ENCODE peak calls at places on chromosomes 16 and 17, in nine cellular contexts. One of them, this sample, is unnamed.

GRCh38 chr17:65054602-65055001 is 1.9 kb downstream of the GNA13 start:
- DNase-seq in K562: no peak
- DNase-seq in left ventricle myocardium inferior: no peak
- DNase-seq in BJ: no peak
- DNase-seq in Peyer's patch: no peak
- DNase-seq in stomach: no peak
- DNase-seq in RWPE2: no peak
- DNase-seq in SK-N-SH: no peak
- DNase-seq in BE2C: no peak
- DNase-seq in this sample: no peak

GRCh38 chr17:72419866-72420774 is 299.3 kb downstream of the SOX9 start:
- DNase-seq in K562: no peak
- DNase-seq in left ventricle myocardium inferior: no peak
- DNase-seq in BJ: no peak
- DNase-seq in Peyer's patch: no peak
- DNase-seq in stomach: no peak
- DNase-seq in RWPE2: no peak
- DNase-seq in SK-N-SH: no peak
- DNase-seq in BE2C: no peak
- DNase-seq in this sample: peak; percentile 52

GRCh38 chr16:3054965-3055733 is 8.8 kb downstream of the MMP25 start:
- DNase-seq in K562: no peak
- DNase-seq in left ventricle myocardium inferior: no peak
- DNase-seq in BJ: no peak
- DNase-seq in Peyer's patch: no peak
- DNase-seq in stomach: no peak
- DNase-seq in RWPE2: no peak
- DNase-seq in SK-N-SH: no peak
- DNase-seq in BE2C: no peak
- DNase-seq in this sample: peak; percentile 72

GRCh38 chr16:76277099-76278030 is at the start of gene CNTNAP4:
- DNase-seq in K562: no peak
- DNase-seq in left ventricle myocardium inferior: no peak
- DNase-seq in BJ: no peak
- DNase-seq in Peyer's patch: no peak
- DNase-seq in stomach: no peak
- DNase-seq in RWPE2: no peak
- DNase-seq in SK-N-SH: peak; percentile 51
- DNase-seq in BE2C: peak; percentile 46
- DNase-seq in this sample: no peak

GRCh38 chr16:11966173-11966572 is 1.2 kb downstream of the TNFRSF17 start:
- DNase-seq in K562: no peak
- DNase-seq in left ventricle myocardium inferior: no peak
- DNase-seq in BJ: no peak
- DNase-seq in Peyer's patch: no peak
- DNase-seq in stomach: no peak
- DNase-seq in RWPE2: no peak
- DNase-seq in SK-N-SH: no peak
- DNase-seq in BE2C: no peak
- DNase-seq in this sample: peak; percentile 84

GRCh38 chr16:89557936-89558490 is 2.5 kb upstream of the RPL13 start:
- DNase-seq in K562: no peak
- DNase-seq in left ventricle myocardium inferior: no peak
- DNase-seq in BJ: no peak
- DNase-seq in Peyer's patch: no peak
- DNase-seq in stomach: no peak
- DNase-seq in RWPE2: no peak
- DNase-seq in SK-N-SH: no peak
- DNase-seq in BE2C: no peak
- DNase-seq in this sample: no peak

GRCh38 chr17:9232591-9233270 is 211.4 kb downstream of the NTN1 start:
- DNase-seq in K562: no peak
- DNase-seq in left ventricle myocardium inferior: no peak
- DNase-seq in BJ: no peak
- DNase-seq in Peyer's patch: no peak
- DNase-seq in stomach: no peak
- DNase-seq in RWPE2: no peak
- DNase-seq in SK-N-SH: no peak
- DNase-seq in BE2C: no peak
- DNase-seq in this sample: no peak

GRCh38 chr16:74107795-74108610 is 188.6 kb upstream of the PSMD7 start:
- DNase-seq in K562: peak; percentile 40
- DNase-seq in left ventricle myocardium inferior: no peak
- DNase-seq in BJ: no peak
- DNase-seq in Peyer's patch: no peak
- DNase-seq in stomach: peak; percentile 69
- DNase-seq in RWPE2: no peak
- DNase-seq in SK-N-SH: no peak
- DNase-seq in BE2C: peak; percentile 63
- DNase-seq in this sample: peak; percentile 53

GRCh38 chr17:29193146-29193545 is 12.9 kb upstream of the MYO18A start:
- DNase-seq in K562: no peak
- DNase-seq in left ventricle myocardium inferior: no peak
- DNase-seq in BJ: no peak
- DNase-seq in Peyer's patch: no peak
- DNase-seq in stomach: no peak
- DNase-seq in RWPE2: no peak
- DNase-seq in SK-N-SH: no peak
- DNase-seq in BE2C: no peak
- DNase-seq in this sample: no peak

GRCh38 chr17:46029627-46030026 is 30.6 kb downstream of the STH start:
- DNase-seq in K562: no peak
- DNase-seq in left ventricle myocardium inferior: no peak
- DNase-seq in BJ: no peak
- DNase-seq in Peyer's patch: no peak
- DNase-seq in stomach: no peak
- DNase-seq in RWPE2: no peak
- DNase-seq in SK-N-SH: no peak
- DNase-seq in BE2C: no peak
- DNase-seq in this sample: no peak

GRCh38 chr17:46028374-46028773 is 29.3 kb downstream of the STH start:
- DNase-seq in K562: no peak
- DNase-seq in left ventricle myocardium inferior: no peak
- DNase-seq in BJ: no peak
- DNase-seq in Peyer's patch: no peak
- DNase-seq in stomach: no peak
- DNase-seq in RWPE2: no peak
- DNase-seq in SK-N-SH: no peak
- DNase-seq in BE2C: no peak
- DNase-seq in this sample: no peak

GRCh38 chr17:46030752-46031151 is 31.7 kb downstream of the STH start:
- DNase-seq in K562: no peak
- DNase-seq in left ventricle myocardium inferior: no peak
- DNase-seq in BJ: no peak
- DNase-seq in Peyer's patch: no peak
- DNase-seq in stomach: no peak
- DNase-seq in RWPE2: no peak
- DNase-seq in SK-N-SH: no peak
- DNase-seq in BE2C: no peak
- DNase-seq in this sample: no peak

GRCh38 chr17:46027326-46028325 is 28.6 kb downstream of the STH start:
- DNase-seq in K562: no peak
- DNase-seq in left ventricle myocardium inferior: no peak
- DNase-seq in BJ: no peak
- DNase-seq in Peyer's patch: no peak
- DNase-seq in stomach: no peak
- DNase-seq in RWPE2: peak; percentile 35
- DNase-seq in SK-N-SH: no peak
- DNase-seq in BE2C: no peak
- DNase-seq in this sample: no peak

DNA sequence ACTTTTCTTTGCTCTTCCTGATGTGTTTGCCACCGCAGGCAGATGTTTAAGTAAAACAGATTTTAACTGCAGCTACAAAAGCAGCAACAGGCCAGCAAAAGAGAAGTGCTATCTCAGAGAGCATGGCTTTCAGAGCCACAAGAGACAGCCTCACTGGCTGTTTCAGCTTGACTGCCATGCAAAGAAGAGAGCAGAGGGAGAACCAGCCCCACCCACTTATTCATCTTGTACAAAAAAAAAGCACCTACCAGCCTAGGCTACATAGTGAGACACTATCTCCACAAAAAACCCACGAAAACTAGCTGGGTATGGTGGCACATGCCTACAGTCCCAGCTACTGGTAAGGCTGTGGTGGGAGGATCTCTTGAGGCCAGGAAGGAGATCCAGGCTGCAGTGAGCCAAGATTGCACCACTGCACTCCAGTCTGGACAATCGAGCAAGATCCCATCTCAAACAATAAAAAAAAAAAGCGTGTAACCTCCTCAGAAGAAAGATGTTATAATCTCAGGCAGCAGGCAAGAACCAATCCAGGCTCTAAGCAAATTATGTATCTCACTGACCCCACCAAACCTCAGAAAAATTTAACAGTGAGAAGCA is 30.0 kb downstream of the STH start:
- DNase-seq in K562: no peak
- DNase-seq in left ventricle myocardium inferior: no peak
- DNase-seq in BJ: no peak
- DNase-seq in Peyer's patch: no peak
- DNase-seq in stomach: no peak
- DNase-seq in RWPE2: no peak
- DNase-seq in SK-N-SH: no peak
- DNase-seq in BE2C: no peak
- DNase-seq in this sample: no peak
- H3K36me3 ChIP-seq in K562: peaks cover 65% of the 10 kb centered on the region
- H3K36me3 ChIP-seq in left ventricle myocardium inferior: peaks cover 50% of the 10 kb centered on the region
- H3K36me3 ChIP-seq in BJ: peaks cover 35% of the 10 kb centered on the region
- H3K36me3 ChIP-seq in Peyer's patch: no peaks in the 10 kb centered on the region
- H3K36me3 ChIP-seq in stomach: peaks cover 99% of the 10 kb centered on the region
- H3K36me3 ChIP-seq in RWPE2: peaks cover 56% of the 10 kb centered on the region
- H3K36me3 ChIP-seq in SK-N-SH: peaks cover 93% of the 10 kb centered on the region
- H3K36me3 ChIP-seq in BE2C: peaks cover 73% of the 10 kb centered on the region
- H3K36me3 ChIP-seq in this sample: peaks cover 69% of the 10 kb centered on the region

GRCh38 chr17:70624208-70624607 is 454.9 kb downstream of the KCNJ2 start:
- DNase-seq in K562: no peak
- DNase-seq in left ventricle myocardium inferior: no peak
- DNase-seq in BJ: no peak
- DNase-seq in Peyer's patch: no peak
- DNase-seq in stomach: no peak
- DNase-seq in RWPE2: no peak
- DNase-seq in SK-N-SH: no peak
- DNase-seq in BE2C: no peak
- DNase-seq in this sample: no peak

GRCh38 chr17:70629902-70630301 is 460.6 kb downstream of the KCNJ2 start:
- DNase-seq in K562: no peak
- DNase-seq in left ventricle myocardium inferior: no peak
- DNase-seq in BJ: no peak
- DNase-seq in Peyer's patch: no peak
- DNase-seq in stomach: no peak
- DNase-seq in RWPE2: no peak
- DNase-seq in SK-N-SH: peak; percentile 43
- DNase-seq in BE2C: peak; percentile 18
- DNase-seq in this sample: peak; percentile 7
- TF ChIP-seq CTCF in K562: peak; percentile 21
- TF ChIP-seq CTCF in left ventricle myocardium inferior: peak; percentile 61
- TF ChIP-seq CTCF in BJ: no peak
- TF ChIP-seq CTCF in Peyer's patch: no peak
- TF ChIP-seq CTCF in stomach: no peak
- TF ChIP-seq CTCF in RWPE2: peak; percentile 67
- TF ChIP-seq CTCF in SK-N-SH: peak; percentile 56
- TF ChIP-seq CTCF in BE2C: peak; percentile 54
- TF ChIP-seq CTCF in this sample: peak; percentile 60

DNA sequence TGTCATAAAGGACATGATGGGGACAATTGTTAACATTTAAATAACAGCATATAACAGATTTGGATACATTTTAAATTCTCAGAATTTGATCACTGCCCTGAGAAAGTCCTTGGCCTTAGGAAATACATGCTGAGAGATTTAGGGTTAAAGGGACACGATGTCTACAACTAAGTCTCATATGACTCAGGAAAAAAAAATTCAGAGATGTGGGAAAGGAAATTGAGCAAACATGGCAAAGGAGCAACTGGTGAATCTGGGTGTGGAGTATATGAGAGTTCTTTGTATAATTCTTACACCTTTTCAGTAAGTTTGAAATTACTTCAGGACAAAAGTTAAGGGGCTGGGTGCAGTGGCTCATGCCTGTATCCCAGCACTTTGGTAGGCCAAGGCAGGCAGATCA is 18.2 kb downstream of the MPP3 start:
- DNase-seq in K562: no peak
- DNase-seq in left ventricle myocardium inferior: no peak
- DNase-seq in BJ: peak; percentile 53
- DNase-seq in Peyer's patch: no peak
- DNase-seq in stomach: no peak
- DNase-seq in RWPE2: no peak
- DNase-seq in SK-N-SH: no peak
- DNase-seq in BE2C: no peak
- DNase-seq in this sample: no peak
- H3K4me3 ChIP-seq in K562: no peak overlapping the region
- H3K4me3 ChIP-seq in left ventricle myocardium inferior: no peak overlapping the region
- H3K4me3 ChIP-seq in BJ: no peak overlapping the region
- H3K4me3 ChIP-seq in Peyer's patch: no peak overlapping the region
- H3K4me3 ChIP-seq in stomach: no peak overlapping the region
- H3K4me3 ChIP-seq in RWPE2: no peak overlapping the region
- H3K4me3 ChIP-seq in SK-N-SH: no peak overlapping the region
- H3K4me3 ChIP-seq in BE2C: no peak overlapping the region
- H3K4me3 ChIP-seq in this sample: no peak overlapping the region

GRCh38 chr17:78416791-78417530 is 38.5 kb downstream of the PGS1 start:
- DNase-seq in K562: no peak
- DNase-seq in left ventricle myocardium inferior: no peak
- DNase-seq in BJ: no peak
- DNase-seq in Peyer's patch: peak; percentile 45
- DNase-seq in stomach: no peak
- DNase-seq in RWPE2: no peak
- DNase-seq in SK-N-SH: no peak
- DNase-seq in BE2C: no peak
- DNase-seq in this sample: no peak

GRCh38 chr17:78416311-78416711 is 37.9 kb downstream of the PGS1 start:
- DNase-seq in K562: no peak
- DNase-seq in left ventricle myocardium inferior: no peak
- DNase-seq in BJ: no peak
- DNase-seq in Peyer's patch: peak; percentile 55
- DNase-seq in stomach: peak; percentile 51
- DNase-seq in RWPE2: no peak
- DNase-seq in SK-N-SH: no peak
- DNase-seq in BE2C: no peak
- DNase-seq in this sample: no peak

GRCh38 chr17:78419970-78420820 is 41.7 kb downstream of the PGS1 start:
- DNase-seq in K562: no peak
- DNase-seq in left ventricle myocardium inferior: peak; percentile 41
- DNase-seq in BJ: peak; percentile 13
- DNase-seq in Peyer's patch: no peak
- DNase-seq in stomach: no peak
- DNase-seq in RWPE2: no peak
- DNase-seq in SK-N-SH: no peak
- DNase-seq in BE2C: no peak
- DNase-seq in this sample: no peak

GRCh38 chr17:78417531-78417909 is 39.1 kb downstream of the PGS1 start:
- DNase-seq in K562: no peak
- DNase-seq in left ventricle myocardium inferior: no peak
- DNase-seq in BJ: no peak
- DNase-seq in Peyer's patch: peak; percentile 41
- DNase-seq in stomach: no peak
- DNase-seq in RWPE2: peak; percentile 57
- DNase-seq in SK-N-SH: no peak
- DNase-seq in BE2C: no peak
- DNase-seq in this sample: no peak

DNA sequence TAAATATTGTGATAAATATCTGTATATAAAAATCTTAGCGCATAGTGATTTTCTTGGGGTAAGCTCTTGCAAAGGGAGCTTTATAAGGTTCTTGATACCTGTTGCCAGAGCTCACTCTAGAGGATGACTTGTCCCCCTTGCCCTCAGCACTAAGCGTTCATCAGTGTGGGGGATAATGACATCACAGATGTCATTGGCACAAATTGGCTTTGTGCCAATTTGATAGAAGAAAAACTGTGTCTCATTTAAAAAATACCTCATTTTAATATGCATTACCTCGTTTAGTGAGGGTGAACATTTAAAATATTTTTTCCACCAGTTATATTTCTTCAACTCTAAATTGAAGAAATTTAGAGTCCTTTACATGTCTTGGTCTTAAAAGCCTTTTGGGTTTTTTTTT is 40.2 kb downstream of the PGS1 start:
- DNase-seq in K562: no peak
- DNase-seq in left ventricle myocardium inferior: no peak
- DNase-seq in BJ: no peak
- DNase-seq in Peyer's patch: no peak
- DNase-seq in stomach: no peak
- DNase-seq in RWPE2: no peak
- DNase-seq in SK-N-SH: peak; percentile 64
- DNase-seq in BE2C: no peak
- DNase-seq in this sample: no peak
- H3K36me3 ChIP-seq in K562: peaks cover 77% of the 10 kb centered on the region
- H3K36me3 ChIP-seq in left ventricle myocardium inferior: peaks cover 25% of the 10 kb centered on the region
- H3K36me3 ChIP-seq in BJ: peaks cover 11% of the 10 kb centered on the region
- H3K36me3 ChIP-seq in Peyer's patch: no peaks in the 10 kb centered on the region
- H3K36me3 ChIP-seq in stomach: peaks cover 63% of the 10 kb centered on the region
- H3K36me3 ChIP-seq in RWPE2: peaks cover 82% of the 10 kb centered on the region
- H3K36me3 ChIP-seq in SK-N-SH: peaks cover 65% of the 10 kb centered on the region
- H3K36me3 ChIP-seq in BE2C: peaks cover 22% of the 10 kb centered on the region
- H3K36me3 ChIP-seq in this sample: peaks cover 63% of the 10 kb centered on the region

This sample was measured in OCI-LY7.